ENCODE peak calls at places on chromosomes 7 and 10, in four cellular contexts. T is lower leg skin, F is AG04450, H is epithelial cell of esophagus. Q is an unnamed sample.

GRCh38 chr10:125343118-125343752 is 182.9 kb upstream of the CTBP2 start:
- DNase-seq in H (peak), T (no peak), F (no peak), Q (no peak)

GRCh38 chr7:12092499-12093130 is 118.5 kb upstream of the TMEM106B start:
- DNase-seq in T (no peak), H (peak), F (no peak), Q (no peak)

GRCh38 chr7:47100815-47101435 is 481.0 kb downstream of the TNS3 start:
- DNase-seq in F (no peak), T (no peak), H (peak), Q (no peak)

GRCh38 chr7:139853576-139854511 is 24.8 kb downstream of the TBXAS1 start:
- DNase-seq in T (peak), H (peak), F (peak), Q (no peak)

GRCh38 chr7:149715476-149715875 is 57.9 kb downstream of the ZNF467 start:
- DNase-seq in T (peak), H (peak), F (no peak), Q (no peak)

GRCh38 chr7:134755422-134756022 is 23.9 kb upstream of the CALD1 start:
- DNase-seq in H (peak), F (no peak), T (no peak), Q (no peak)

GRCh38 chr10:43076876-43077420 is at the start of gene RET:
- DNase-seq in H (peak), F (no peak), T (no peak), Q (no peak)

GRCh38 chr10:109987413-109987812 is 20.4 kb upstream of the ADD3 start:
- DNase-seq in T (no peak), F (no peak), H (peak), Q (no peak)

GRCh38 chr10:70540089-70540788 is 61.7 kb downstream of the PALD1 start:
- DNase-seq in H (peak), F (no peak), T (no peak), Q (no peak)

GRCh38 chr7:84614821-84615506 is 420.4 kb upstream of the SEMA3A start:
- DNase-seq in F (no peak), T (no peak), H (peak), Q (no peak)

GRCh38 chr7:81662531-81662930 is 107.3 kb downstream of the HGF start:
- DNase-seq in F (no peak), H (peak), T (no peak), Q (no peak)

GRCh38 chr7:114418117-114418516 is 3.5 kb downstream of the FOXP2 start:
- DNase-seq in F (no peak), H (no peak), T (no peak), Q (no peak)

GRCh38 chr7:90988523-90988922 is 275.7 kb upstream of the FZD1 start:
- DNase-seq in H (no peak), F (no peak), T (no peak), Q (no peak)

GRCh38 chr10:55311823-55312431 is 510.9 kb upstream of the PCDH15 start:
- DNase-seq in H (peak), T (no peak), F (no peak), Q (no peak)

GRCh38 chr10:16606421-16606820 is 84.7 kb upstream of the C1QL3 start:
- DNase-seq in T (no peak), F (no peak), H (no peak), Q (no peak)

GRCh38 chr10:106571216-106571954 is 593.1 kb downstream of the SORCS1 start:
- DNase-seq in T (no peak), F (no peak), H (peak), Q (no peak)

GRCh38 chr10:104391150-104391968 is 37.7 kb downstream of the CFAP58 start:
- DNase-seq in H (peak), T (no peak), F (no peak), Q (no peak)

GRCh38 chr7:34091330-34091917 is 186.1 kb downstream of the BMPER start:
- DNase-seq in H (peak), F (peak), T (no peak), Q (no peak)

GRCh38 chr7:85426487-85426960 is 239.7 kb upstream of the SEMA3D start:
- DNase-seq in T (no peak), F (no peak), H (no peak), Q (no peak)

GRCh38 chr10:48216744-48217143 is 57.8 kb downstream of the FRMPD2 start:
- DNase-seq in F (no peak), H (no peak), T (peak), Q (no peak)

GRCh38 chr7:106138776-106139175 is 26.7 kb upstream of the SYPL1 start:
- DNase-seq in T (no peak), H (no peak), F (no peak), Q (no peak)

GRCh38 chr10:88849224-88849623 is 2.4 kb downstream of the ANKRD22 start:
- DNase-seq in T (no peak), F (no peak), H (peak), Q (no peak)

GRCh38 chr10:70477661-70478162 is 855 bp upstream of the PALD1 start:
- DNase-seq in F (no peak), T (no peak), H (peak), Q (no peak)

GRCh38 chr10:44064317-44064716 is 320.6 kb downstream of the CXCL12 start:
- DNase-seq in T (peak), F (no peak), H (no peak), Q (no peak)

DNA sequence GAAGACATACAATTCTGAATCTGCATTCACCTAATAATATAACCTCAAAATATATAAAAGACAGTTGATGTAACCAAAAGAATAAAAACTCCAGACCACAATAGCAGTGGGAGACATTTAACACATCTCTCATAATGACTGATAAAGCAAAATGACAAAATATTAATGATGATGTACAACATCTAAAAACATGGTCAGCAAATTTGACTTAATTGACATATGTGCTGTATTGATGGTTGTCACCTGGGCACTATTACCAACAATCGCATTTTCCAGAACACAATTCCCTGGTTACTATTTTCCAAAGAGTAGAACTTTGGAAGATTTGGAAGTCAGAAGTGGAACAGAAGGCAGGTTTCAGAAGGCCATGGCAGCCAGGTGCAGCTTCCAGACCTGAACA is 899.5 kb upstream of the CELF2 start:
- DNase-seq in T (no peak), F (no peak), H (no peak), Q (no peak)
- TF ChIP-seq CTCF in T (no peak), F (no peak), H (no peak), Q (no peak)

DNA sequence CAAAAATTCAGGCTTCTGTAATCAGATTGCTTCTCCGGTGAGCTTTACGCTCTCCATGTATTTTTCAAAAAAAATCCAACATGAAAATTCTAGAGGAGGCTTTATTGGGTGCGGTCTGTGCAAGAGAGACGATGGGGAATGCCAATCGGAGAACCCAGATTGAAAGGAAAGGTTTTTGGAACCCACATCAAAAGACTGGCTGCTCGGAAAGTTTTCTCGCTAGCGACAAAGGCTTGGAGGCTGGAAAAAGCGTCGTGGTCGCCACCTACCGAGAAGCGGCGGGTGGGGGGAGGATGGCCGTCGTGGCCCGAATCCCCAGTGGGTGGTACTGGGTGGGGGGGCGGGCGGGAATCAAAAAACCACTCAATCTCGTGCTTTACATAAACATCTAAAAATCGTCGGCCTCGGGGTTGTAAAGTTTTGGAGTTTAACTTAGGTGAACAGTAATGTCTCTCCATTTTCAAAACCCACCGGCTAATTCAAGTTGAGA is 1.1 kb upstream of the GTF2I start:
- DNase-seq in H (no peak), F (no peak), T (no peak), Q (no peak)
- TF ChIP-seq CTCF in H (peak), F (no peak), T (no peak), Q (peak)

GRCh38 chr10:22620929-22621328 is 93.4 kb downstream of the PIP4K2A start:
- DNase-seq in T (no peak), F (no peak), H (no peak), Q (no peak)

GRCh38 chr10:22624289-22624738 is 90.1 kb downstream of the PIP4K2A start:
- DNase-seq in F (peak), T (no peak), H (peak), Q (no peak)

GRCh38 chr10:22623624-22624263 is 90.6 kb downstream of the PIP4K2A start:
- DNase-seq in T (no peak), H (no peak), F (no peak), Q (no peak)

GRCh38 chr10:22621726-22622125 is 92.7 kb downstream of the PIP4K2A start:
- DNase-seq in F (no peak), H (no peak), T (no peak), Q (no peak)

GRCh38 chr10:22622242-22622806 is 92.1 kb downstream of the PIP4K2A start:
- DNase-seq in F (no peak), H (no peak), T (no peak), Q (no peak)
- TF ChIP-seq CTCF in F (no peak), H (no peak), T (no peak), Q (no peak)

GRCh38 chr10:122696687-122697086 is 3.0 kb downstream of the C10orf120 start:
- DNase-seq in T (no peak), H (no peak), F (no peak), Q (no peak)

GRCh38 chr10:122688293-122688989 is 11.2 kb downstream of the C10orf120 start:
- DNase-seq in H (peak), F (no peak), T (no peak), Q (no peak)

GRCh38 chr10:122689146-122689807 is 10.4 kb downstream of the C10orf120 start:
- DNase-seq in H (no peak), F (no peak), T (no peak), Q (no peak)

GRCh38 chr10:122692744-122693143 is 6.9 kb downstream of the C10orf120 start:
- DNase-seq in T (no peak), F (no peak), H (no peak), Q (no peak)
- TF ChIP-seq CTCF in T (no peak), F (no peak), H (no peak), Q (no peak)

GRCh38 chr7:27269455-27269854 is 26.9 kb downstream of the EVX1 start:
- DNase-seq in H (no peak), T (no peak), F (no peak), Q (no peak)
- TF ChIP-seq CTCF in H (no peak), T (no peak), F (no peak), Q (no peak)

GRCh38 chr10:129891806-129892205 is 72.3 kb downstream of the EBF3 start:
- DNase-seq in F (no peak), T (no peak), H (no peak), Q (no peak)

GRCh38 chr10:129892571-129893045 is 71.5 kb downstream of the EBF3 start:
- DNase-seq in F (no peak), T (no peak), H (no peak), Q (no peak)

GRCh38 chr10:129893690-129894089 is 70.4 kb downstream of the EBF3 start:
- DNase-seq in T (no peak), H (no peak), F (no peak), Q (no peak)

GRCh38 chr10:129896231-129897150 is 67.6 kb downstream of the EBF3 start:
- DNase-seq in H (no peak), F (no peak), T (no peak), Q (no peak)

DNA sequence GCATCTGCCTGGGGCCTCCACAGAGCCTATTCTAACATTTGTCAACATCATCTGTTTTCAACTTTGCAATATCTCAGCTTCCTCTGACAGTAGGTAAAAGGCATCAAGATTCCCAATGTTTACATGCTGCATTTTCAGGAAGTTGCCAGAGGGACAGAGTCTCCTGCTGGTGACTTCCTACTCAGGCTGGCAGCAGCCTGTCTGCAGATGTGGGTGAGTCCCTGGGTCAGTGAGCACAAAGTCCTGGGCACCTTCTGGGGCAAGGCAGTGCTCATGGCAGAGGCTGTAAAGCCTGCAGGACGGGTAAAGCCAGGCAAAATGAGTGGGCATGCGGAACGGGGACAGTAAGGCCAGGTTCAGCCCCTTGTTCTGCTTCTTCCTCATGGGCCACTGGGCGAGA is 69.4 kb downstream of the EBF3 start:
- DNase-seq in T (no peak), H (no peak), F (no peak), Q (no peak)
- TF ChIP-seq CTCF in T (no peak), H (no peak), F (no peak), Q (no peak)

GRCh38 chr7:107167483-107168232 is 1.1 kb upstream of the HBP1 start:
- DNase-seq in H (peak), F (peak), T (no peak), Q (no peak)
- TF ChIP-seq CTCF in H (peak), F (peak), T (no peak), Q (peak)

Q was measured in type B pancreatic cell.